ENCODE peak calls at places on chromosomes 6 and 20, in seven cellular contexts. K is T-helper 2 cell; G is NCI-H1436 treated with DMSO at 0.1 percent for 48 hours; Q is substantia nigra; J is activated CD4-positive, alpha-beta T cell treated with anti-CD3 and anti-CD28 coated beads, Interleukin-2, amount 50 U/mL, for 1 hour; M is brain pericyte; Y is neural crest cell. I is an unnamed sample.

GRCh38 chr20:63625771-63626423 is 1.0 kb downstream of the GMEB2 start:
- DNase-seq in Y (no peak), G (no peak), K (peak), J (peak), M (no peak), Q (no peak), I (no peak)

GRCh38 chr6:32972353-32973143 is 4.2 kb downstream of the BRD2 start:
- DNase-seq in J (peak), Q (peak), K (peak), G (no peak), M (no peak), Y (no peak), I (no peak)

GRCh38 chr20:62168061-62168460 is 14.8 kb upstream of the MTG2 start:
- DNase-seq in K (no peak), Y (no peak), J (no peak), M (no peak), G (no peak), Q (no peak), I (no peak)

GRCh38 chr6:159170999-159171712 is 2.0 kb downstream of the FNDC1 start:
- DNase-seq in G (no peak), K (no peak), Q (no peak), Y (no peak), M (no peak), J (no peak), I (no peak)

GRCh38 chr20:36544134-36545018 is 3.1 kb downstream of the MYL9 start:
- DNase-seq in Y (no peak), J (no peak), M (no peak), Q (no peak), G (no peak), K (no peak), I (no peak)

GRCh38 chr6:40819182-40819834 is 219.7 kb downstream of the UNC5CL start:
- DNase-seq in Q (no peak), Y (no peak), J (no peak), M (no peak), G (no peak), K (no peak), I (no peak)

GRCh38 chr6:149094934-149095341 is 222.6 kb upstream of the TAB2 start:
- DNase-seq in K (peak), M (no peak), G (no peak), J (no peak), Q (no peak), Y (no peak), I (no peak)

GRCh38 chr6:137864812-137865508 is 2.1 kb upstream of the TNFAIP3 start:
- DNase-seq in K (no peak), G (no peak), J (no peak), M (no peak), Q (no peak), Y (no peak), I (no peak)

GRCh38 chr20:44084891-44085290 is 102.1 kb downstream of the JPH2 start:
- DNase-seq in J (no peak), G (no peak), K (no peak), Q (no peak), M (no peak), Y (no peak), I (no peak)

GRCh38 chr6:44053760-44054556 is 73.3 kb downstream of the MRPL14 start:
- DNase-seq in K (no peak), G (no peak), Y (no peak), Q (no peak), J (no peak), M (no peak), I (no peak)

GRCh38 chr20:49887251-49887827 is 28.0 kb downstream of the SPATA2 start:
- DNase-seq in Q (no peak), Y (peak), M (no peak), G (no peak), J (no peak), K (no peak), I (no peak)

GRCh38 chr6:79469381-79470246 is 67.6 kb downstream of the LCA5 start:
- DNase-seq in M (no peak), J (no peak), Q (no peak), G (no peak), Y (no peak), K (no peak), I (no peak)

GRCh38 chr6:39361657-39362486 is 39.4 kb upstream of the KCNK16 start:
- DNase-seq in Q (peak), J (peak), G (peak), M (no peak), K (peak), Y (peak), I (peak)

GRCh38 chr20:36298061-36298460 is 8.1 kb upstream of the DLGAP4 start:
- DNase-seq in K (no peak), Q (no peak), Y (no peak), J (no peak), M (no peak), G (no peak), I (no peak)

GRCh38 chr6:157761331-157761921 is 61.6 kb upstream of the SNX9 start:
- DNase-seq in Y (no peak), M (peak), K (peak), G (no peak), J (peak), Q (no peak), I (no peak)

GRCh38 chr6:131394768-131395432 is 178.1 kb upstream of the ARG1 start:
- DNase-seq in M (no peak), K (no peak), G (no peak), Y (no peak), Q (no peak), J (no peak), I (no peak)

GRCh38 chr20:52959125-52959524 is 13.0 kb upstream of the TSHZ2 start:
- DNase-seq in J (no peak), Q (no peak), K (no peak), Y (peak), M (no peak), G (peak), I (peak)

GRCh38 chr6:8749449-8749848 is 314.1 kb upstream of the SLC35B3 start:
- DNase-seq in M (no peak), Y (no peak), K (no peak), G (no peak), J (no peak), Q (no peak), I (no peak)

GRCh38 chr20:48685300-48685699 is 142.5 kb downstream of the PREX1 start:
- DNase-seq in J (no peak), Y (no peak), K (no peak), Q (no peak), M (no peak), G (no peak), I (no peak)

GRCh38 chr6:166958926-166959861 is 2.8 kb upstream of the RNASET2 start:
- DNase-seq in Y (no peak), M (no peak), Q (no peak), G (no peak), J (peak), K (peak), I (no peak)

GRCh38 chr20:47681977-47682812 is 103.1 kb downstream of the SULF2 start:
- DNase-seq in M (no peak), G (no peak), Y (no peak), Q (peak), J (no peak), K (no peak), I (no peak)

GRCh38 chr6:84018453-84019061 is 15.0 kb upstream of the MRAP2 start:
- DNase-seq in G (no peak), M (no peak), Y (no peak), J (no peak), K (no peak), Q (no peak), I (no peak)

GRCh38 chr6:153553627-153554026 is 422.5 kb upstream of the RGS17 start:
- DNase-seq in M (no peak), Q (no peak), G (no peak), K (no peak), J (no peak), Y (no peak), I (peak)

GRCh38 chr20:61125536-61126180 is 126.4 kb upstream of the CDH4 start:
- DNase-seq in G (no peak), M (no peak), Q (no peak), J (no peak), Y (no peak), K (no peak), I (no peak)

GRCh38 chr6:41602422-41602743 is 35.9 kb upstream of the MDFI start:
- DNase-seq in G (no peak), M (no peak), J (no peak), Y (no peak), K (no peak), Q (no peak), I (no peak)

GRCh38 chr20:2292711-2293110 is 3.1 kb upstream of the TGM3 start:
- DNase-seq in Y (no peak), J (no peak), M (no peak), K (no peak), G (no peak), Q (no peak), I (no peak)

GRCh38 chr6:101541873-101542272 is 148.4 kb downstream of the GRIK2 start:
- DNase-seq in K (no peak), Q (no peak), J (no peak), M (no peak), Y (no peak), G (no peak), I (no peak)

GRCh38 chr20:44701116-44701865 is 13.9 kb upstream of the CCN5 start:
- DNase-seq in Q (no peak), G (no peak), K (no peak), M (peak), Y (no peak), J (no peak), I (peak)

GRCh38 chr6:150119256-150119655 is 23.6 kb upstream of the PPP1R14C start:
- DNase-seq in Q (no peak), K (no peak), M (no peak), J (no peak), G (no peak), Y (no peak), I (no peak)

GRCh38 chr6:31152776-31153175 is 4.8 kb downstream of the CCHCR1 start:
- DNase-seq in Y (no peak), K (no peak), Q (no peak), G (no peak), J (no peak), M (no peak), I (no peak)

I was measured in HEK293T.